ENCODE peak calls at places on chromosomes 6 and 20, in four cellular contexts. One of them, this sample, is unnamed.

GRCh38 chr6:81750660-81751387 is 1.7 kb downstream of the TENT5A start:
- DNase-seq in NCI-H1092: no peak
- DNase-seq in ovary: no peak
- DNase-seq in mesenteric fat pad: no peak
- DNase-seq in this sample: no peak

GRCh38 chr20:15359056-15359455 is 1021.6 kb upstream of the FLRT3 start:
- DNase-seq in NCI-H1092: no peak
- DNase-seq in ovary: no peak
- DNase-seq in mesenteric fat pad: no peak
- DNase-seq in this sample: no peak

GRCh38 chr20:9514461-9515210 is at the start of gene LAMP5:
- DNase-seq in NCI-H1092: peak
- DNase-seq in ovary: no peak
- DNase-seq in mesenteric fat pad: no peak
- DNase-seq in this sample: no peak

GRCh38 chr6:19492631-19493030 is 344.5 kb upstream of the ID4 start:
- DNase-seq in NCI-H1092: no peak
- DNase-seq in ovary: no peak
- DNase-seq in mesenteric fat pad: no peak
- DNase-seq in this sample: no peak

GRCh38 chr6:106739387-106739786 is 110.0 kb downstream of the QRSL1 start:
- DNase-seq in NCI-H1092: no peak
- DNase-seq in ovary: no peak
- DNase-seq in mesenteric fat pad: no peak
- DNase-seq in this sample: no peak

GRCh38 chr20:58084966-58085365 is 143.5 kb downstream of the ANKRD60 start:
- DNase-seq in NCI-H1092: no peak
- DNase-seq in ovary: no peak
- DNase-seq in mesenteric fat pad: no peak
- DNase-seq in this sample: no peak

GRCh38 chr20:2872304-2873009 is 824 bp upstream of the PTPRA start:
- DNase-seq in NCI-H1092: peak
- DNase-seq in ovary: peak
- DNase-seq in mesenteric fat pad: no peak
- DNase-seq in this sample: peak

GRCh38 chr20:2690213-2690612 is 2.4 kb upstream of the EBF4 start:
- DNase-seq in NCI-H1092: no peak
- DNase-seq in ovary: no peak
- DNase-seq in mesenteric fat pad: peak
- DNase-seq in this sample: no peak

GRCh38 chr6:96286503-96286902 is 235.1 kb upstream of the UFL1 start:
- DNase-seq in NCI-H1092: no peak
- DNase-seq in ovary: no peak
- DNase-seq in mesenteric fat pad: no peak
- DNase-seq in this sample: no peak

GRCh38 chr20:46088409-46089075 is 1.2 kb downstream of the NCOA5 start:
- DNase-seq in NCI-H1092: no peak
- DNase-seq in ovary: no peak
- DNase-seq in mesenteric fat pad: no peak
- DNase-seq in this sample: no peak

GRCh38 chr20:33653218-33653899 is 8.8 kb upstream of the C20orf144 start:
- DNase-seq in NCI-H1092: peak
- DNase-seq in ovary: peak
- DNase-seq in mesenteric fat pad: no peak
- DNase-seq in this sample: peak

GRCh38 chr6:106253194-106253593 is 72.4 kb downstream of the ATG5 start:
- DNase-seq in NCI-H1092: no peak
- DNase-seq in ovary: no peak
- DNase-seq in mesenteric fat pad: no peak
- DNase-seq in this sample: no peak

GRCh38 chr6:128807577-128807976 is 75.4 kb upstream of the LAMA2 start:
- DNase-seq in NCI-H1092: no peak
- DNase-seq in ovary: no peak
- DNase-seq in mesenteric fat pad: no peak
- DNase-seq in this sample: no peak

GRCh38 chr6:22570185-22570551 is 802 bp downstream of the HDGFL1 start:
- DNase-seq in NCI-H1092: no peak
- DNase-seq in ovary: no peak
- DNase-seq in mesenteric fat pad: no peak
- DNase-seq in this sample: no peak

GRCh38 chr6:157460182-157460999 is 79.4 kb downstream of the ZDHHC14 start:
- DNase-seq in NCI-H1092: no peak
- DNase-seq in ovary: no peak
- DNase-seq in mesenteric fat pad: no peak
- DNase-seq in this sample: no peak

GRCh38 chr20:38001981-38002380 is 31.3 kb downstream of the TTI1 start:
- DNase-seq in NCI-H1092: no peak
- DNase-seq in ovary: no peak
- DNase-seq in mesenteric fat pad: no peak
- DNase-seq in this sample: no peak

GRCh38 chr6:166351715-166352285 is 9.5 kb upstream of the SFT2D1 start:
- DNase-seq in NCI-H1092: no peak
- DNase-seq in ovary: no peak
- DNase-seq in mesenteric fat pad: no peak
- DNase-seq in this sample: no peak

GRCh38 chr6:130674604-130675003 is 152.6 kb upstream of the SMLR1 start:
- DNase-seq in NCI-H1092: no peak
- DNase-seq in ovary: no peak
- DNase-seq in mesenteric fat pad: no peak
- DNase-seq in this sample: no peak

GRCh38 chr6:106736502-106736901 is 107.1 kb downstream of the QRSL1 start:
- DNase-seq in NCI-H1092: no peak
- DNase-seq in ovary: no peak
- DNase-seq in mesenteric fat pad: no peak
- DNase-seq in this sample: no peak

GRCh38 chr6:37068523-37069270 is 63.2 kb downstream of the FGD2 start:
- DNase-seq in NCI-H1092: no peak
- DNase-seq in ovary: no peak
- DNase-seq in mesenteric fat pad: no peak
- DNase-seq in this sample: no peak

GRCh38 chr6:17912521-17912920 is 74.9 kb downstream of the KIF13A start:
- DNase-seq in NCI-H1092: no peak
- DNase-seq in ovary: no peak
- DNase-seq in mesenteric fat pad: no peak
- DNase-seq in this sample: no peak

GRCh38 chr6:42293579-42293978 is 75.9 kb upstream of the MRPS10 start:
- DNase-seq in NCI-H1092: no peak
- DNase-seq in ovary: no peak
- DNase-seq in mesenteric fat pad: no peak
- DNase-seq in this sample: no peak

GRCh38 chr20:61251529-61252393 is at the start of gene CDH4:
- DNase-seq in NCI-H1092: no peak
- DNase-seq in ovary: no peak
- DNase-seq in mesenteric fat pad: no peak
- DNase-seq in this sample: no peak